ENCODE peak calls at places on chromosomes 7 and 10, in seven cellular contexts. O is lower lobe of right lung, Q is osteocyte, T is GM10248, D is T-helper 1 cell, N is neural crest cell, Y is ureter. V is an unnamed sample.

GRCh38 chr7:81158189-81158588 is 239.3 kb upstream of the SEMA3C start:
- DNase-seq in O (no peak), Q (no peak), T (no peak), D (no peak), N (no peak), Y (no peak), V (no peak)

GRCh38 chr10:132258423-132258822 is 49.3 kb downstream of the STK32C start:
- DNase-seq in O (no peak), Q (no peak), T (no peak), D (no peak), N (no peak), Y (no peak), V (no peak)

GRCh38 chr10:44955408-44956070 is 4.1 kb upstream of the RASSF4 start:
- DNase-seq in O (no peak), Q (no peak), T (no peak), D (no peak), N (no peak), Y (peak), V (no peak)

GRCh38 chr7:99143853-99144672 is at the start of gene SMURF1:
- DNase-seq in O (peak), Q (peak), T (peak), D (peak), N (peak), Y (peak), V (peak)

GRCh38 chr10:132186488-132187413 is at the start of gene DPYSL4:
- DNase-seq in O (no peak), Q (no peak), T (peak), D (no peak), N (no peak), Y (no peak), V (no peak)

GRCh38 chr10:98684019-98684899 is 237.5 kb upstream of the HPS1 start:
- DNase-seq in O (no peak), Q (no peak), T (no peak), D (no peak), N (no peak), Y (no peak), V (no peak)

GRCh38 chr10:27258838-27259532 is 18.4 kb upstream of the ACBD5 start:
- DNase-seq in O (no peak), Q (no peak), T (peak), D (peak), N (peak), Y (no peak), V (peak)

GRCh38 chr10:104340099-104340594 is 1.9 kb upstream of the ITPRIP start:
- DNase-seq in O (no peak), Q (peak), T (no peak), D (no peak), N (no peak), Y (no peak), V (no peak)

GRCh38 chr7:128427289-128427891 is 17.6 kb upstream of the IMPDH1 start:
- DNase-seq in O (no peak), Q (no peak), T (peak), D (peak), N (peak), Y (no peak), V (peak)

GRCh38 chr10:115654961-115655360 is 561.8 kb downstream of the ATRNL1 start:
- DNase-seq in O (no peak), Q (no peak), T (no peak), D (no peak), N (no peak), Y (no peak), V (no peak)

GRCh38 chr7:38673795-38674194 is 42.6 kb upstream of the AMPH start:
- DNase-seq in O (no peak), Q (no peak), T (no peak), D (no peak), N (no peak), Y (no peak), V (no peak)

GRCh38 chr10:131972474-131973071 is 9.2 kb downstream of the BNIP3 start:
- DNase-seq in O (no peak), Q (no peak), T (peak), D (peak), N (no peak), Y (peak), V (no peak)

GRCh38 chr7:140625908-140626868 is 14.4 kb downstream of the DENND2A start:
- DNase-seq in O (peak), Q (peak), T (no peak), D (no peak), N (no peak), Y (peak), V (peak)

GRCh38 chr7:123463890-123464289 is 70.5 kb downstream of the IQUB start:
- DNase-seq in O (no peak), Q (no peak), T (no peak), D (no peak), N (no peak), Y (no peak), V (no peak)

GRCh38 chr10:20891338-20891714 is 5.8 kb downstream of the NEBL start:
- DNase-seq in O (no peak), Q (no peak), T (no peak), D (no peak), N (no peak), Y (no peak), V (no peak)

GRCh38 chr7:153402721-153403541 is 643.4 kb downstream of the ACTR3B start:
- DNase-seq in O (no peak), Q (no peak), T (no peak), D (no peak), N (no peak), Y (no peak), V (no peak)

GRCh38 chr10:88234332-88234731 is 348.8 kb downstream of the RNLS start:
- DNase-seq in O (no peak), Q (no peak), T (no peak), D (no peak), N (no peak), Y (no peak), V (peak)

GRCh38 chr10:101079874-101080273 is 18.1 kb downstream of the KAZALD1 start:
- DNase-seq in O (no peak), Q (no peak), T (no peak), D (no peak), N (no peak), Y (no peak), V (no peak)

GRCh38 chr10:61898435-61898778 is 3.1 kb upstream of the ARID5B start:
- DNase-seq in O (no peak), Q (no peak), T (no peak), D (no peak), N (no peak), Y (no peak), V (no peak)

GRCh38 chr10:91251430-91252056 is 31.1 kb downstream of the PCGF5 start:
- DNase-seq in O (no peak), Q (no peak), T (peak), D (peak), N (peak), Y (peak), V (peak)

GRCh38 chr7:112266595-112267270 is 60.2 kb downstream of the ZNF277 start:
- DNase-seq in O (no peak), Q (no peak), T (no peak), D (no peak), N (no peak), Y (no peak), V (no peak)

GRCh38 chr10:124109261-124109660 is 15.9 kb upstream of the CHST15 start:
- DNase-seq in O (no peak), Q (no peak), T (no peak), D (no peak), N (no peak), Y (no peak), V (no peak)

GRCh38 chr10:8407561-8408021 is 353.1 kb downstream of the GATA3 start:
- DNase-seq in O (no peak), Q (no peak), T (no peak), D (no peak), N (no peak), Y (no peak), V (no peak)

GRCh38 chr10:62067560-62067959 is 166.1 kb downstream of the ARID5B start:
- DNase-seq in O (no peak), Q (no peak), T (no peak), D (no peak), N (no peak), Y (no peak), V (no peak)

GRCh38 chr10:113045155-113046055 is 95.4 kb downstream of the TCF7L2 start:
- DNase-seq in O (peak), Q (no peak), T (no peak), D (no peak), N (no peak), Y (no peak), V (no peak)

GRCh38 chr10:50512743-50513416 is 110.9 kb downstream of the SGMS1 start:
- DNase-seq in O (no peak), Q (no peak), T (peak), D (peak), N (no peak), Y (no peak), V (no peak)

GRCh38 chr10:111481271-111482073 is 404.6 kb downstream of the ADRA2A start:
- DNase-seq in O (no peak), Q (peak), T (no peak), D (no peak), N (no peak), Y (no peak), V (no peak)

GRCh38 chr10:91711885-91712284 is 79.0 kb upstream of the PPP1R3C start:
- DNase-seq in O (no peak), Q (no peak), T (no peak), D (no peak), N (no peak), Y (no peak), V (no peak)

GRCh38 chr10:86264481-86265231 is 101.9 kb downstream of the GRID1 start:
- DNase-seq in O (peak), Q (peak), T (no peak), D (no peak), N (no peak), Y (peak), V (peak)

GRCh38 chr10:91032614-91033248 is 111.8 kb upstream of the ANKRD1 start:
- DNase-seq in O (no peak), Q (no peak), T (no peak), D (no peak), N (no peak), Y (peak), V (no peak)